ENCODE peak calls at places on chromosomes 7 and 10, in seven cellular contexts. U is effector memory CD8-positive, alpha-beta T cell; J is stimulated activated naive CD8-positive, alpha-beta T cell treated with anti-CD3 and anti-CD28 coated beads, Interleukin-15, amount 100 ng/mL, for 72 hours; S is A549; X is natural killer cell; E is upper lobe of right lung; A is HCT116. V is an unnamed sample.
A peak's percentile ranks its signal among the peaks of the same experiment; 100 is the strongest.

GRCh38 chr10:28253174-28253783 is 49.6 kb downstream of the MPP7 start:
- ATAC-seq in U (no peak), J (no peak), S (no peak), X (no peak), E (peak; percentile 62), A (no peak), V (peak; percentile 64)

GRCh38 chr7:107918948-107919347 is 28.0 kb downstream of the DLD start:
- ATAC-seq in U (no peak), J (no peak), S (no peak), X (no peak), E (no peak), A (no peak), V (no peak)

GRCh38 chr10:86599041-86599440 is 55.3 kb upstream of the OPN4 start:
- ATAC-seq in U (no peak), J (no peak), S (no peak), X (no peak), E (no peak), A (no peak), V (no peak)

GRCh38 chr10:60031664-60032063 is 125.3 kb upstream of the CCDC6 start:
- ATAC-seq in U (no peak), J (peak; percentile 51), S (no peak), X (no peak), E (peak; percentile 73), A (no peak), V (no peak)

GRCh38 chr7:32379486-32380115 is 110.6 kb downstream of the LSM5 start:
- ATAC-seq in U (no peak), J (no peak), S (no peak), X (no peak), E (no peak), A (no peak), V (no peak)

GRCh38 chr7:157440346-157441022 is 103.7 kb downstream of the DNAJB6 start:
- ATAC-seq in U (no peak), J (no peak), S (no peak), X (no peak), E (no peak), A (no peak), V (no peak)

GRCh38 chr7:96823274-96823673 is 113.6 kb upstream of the SEM1 start:
- ATAC-seq in U (no peak), J (peak; percentile 60), S (no peak), X (no peak), E (no peak), A (no peak), V (peak; percentile 84)

GRCh38 chr10:79981356-79981672 is 32.4 kb upstream of the SFTPD start:
- ATAC-seq in U (no peak), J (no peak), S (peak; percentile 51), X (no peak), E (no peak), A (peak; percentile 60), V (peak; percentile 33)

GRCh38 chr10:95876756-95877155 is 31.0 kb upstream of the CC2D2B start:
- ATAC-seq in U (no peak), J (no peak), S (no peak), X (no peak), E (no peak), A (no peak), V (no peak)

GRCh38 chr10:57754803-57755202 is 512.9 kb downstream of the IPMK start:
- ATAC-seq in U (no peak), J (no peak), S (no peak), X (no peak), E (peak; percentile 63), A (no peak), V (no peak)

GRCh38 chr10:123573236-123574147 is 92.7 kb upstream of the GPR26 start:
- ATAC-seq in U (no peak), J (peak; percentile 62), S (peak; percentile 87), X (no peak), E (peak; percentile 82), A (peak; percentile 97), V (peak; percentile 90)

GRCh38 chr10:113011592-113012374 is 61.7 kb downstream of the TCF7L2 start:
- ATAC-seq in U (no peak), J (no peak), S (no peak), X (no peak), E (no peak), A (no peak), V (no peak)

GRCh38 chr10:5434017-5434753 is 21.8 kb downstream of the NET1 start:
- ATAC-seq in U (peak; percentile 75), J (peak; percentile 56), S (peak; percentile 94), X (peak; percentile 56), E (peak; percentile 82), A (peak; percentile 83), V (peak; percentile 69)

GRCh38 chr7:27611043-27611442 is 51.6 kb downstream of the HIBADH start:
- ATAC-seq in U (no peak), J (no peak), S (no peak), X (no peak), E (peak; percentile 85), A (no peak), V (peak; percentile 72)

GRCh38 chr7:43642897-43643630 is 60.2 kb downstream of the STK17A start:
- ATAC-seq in U (no peak), J (peak; percentile 29), S (no peak), X (peak; percentile 54), E (no peak), A (no peak), V (no peak)

GRCh38 chr7:104993217-104993857 is 20.7 kb upstream of the KMT2E start:
- ATAC-seq in U (peak; percentile 86), J (no peak), S (no peak), X (no peak), E (no peak), A (no peak), V (no peak)

GRCh38 chr10:75776738-75777504 is 345.5 kb downstream of the LRMDA start:
- ATAC-seq in U (no peak), J (no peak), S (no peak), X (no peak), E (no peak), A (no peak), V (no peak)

GRCh38 chr7:150514748-150515222 is at the start of gene GIMAP7:
- ATAC-seq in U (peak; percentile 81), J (peak; percentile 87), S (no peak), X (peak; percentile 84), E (peak; percentile 78), A (no peak), V (peak; percentile 38)

GRCh38 chr7:28536259-28536658 is 123.9 kb downstream of the CREB5 start:
- ATAC-seq in U (no peak), J (no peak), S (peak; percentile 84), X (no peak), E (no peak), A (peak; percentile 95), V (peak; percentile 70)